ENCODE peak calls at places on chromosomes 1 and 21, in five cellular contexts. One of them, this sample, is unnamed.

GRCh38 chr1:209937996-209938959 is at the start of gene SYT14:
- DNase-seq in A673: peak
- DNase-seq in HepG2: no peak
- DNase-seq in cardiac muscle cell: peak
- DNase-seq in SK-N-MC: no peak
- DNase-seq in this sample: no peak

GRCh38 chr1:34199927-34200326 is 23.2 kb downstream of the C1orf94 start:
- DNase-seq in cardiac muscle cell: no peak
- DNase-seq in A673: no peak
- DNase-seq in SK-N-MC: no peak
- DNase-seq in HepG2: peak
- DNase-seq in this sample: no peak

GRCh38 chr21:46183910-46184624 is at the start of gene SPATC1L:
- DNase-seq in cardiac muscle cell: peak
- DNase-seq in HepG2: peak
- DNase-seq in A673: peak
- DNase-seq in SK-N-MC: peak
- DNase-seq in this sample: peak

GRCh38 chr1:118247593-118247992 is 62.6 kb upstream of the SPAG17 start:
- DNase-seq in SK-N-MC: no peak
- DNase-seq in A673: peak
- DNase-seq in HepG2: peak
- DNase-seq in cardiac muscle cell: peak
- DNase-seq in this sample: peak

GRCh38 chr1:201190624-201191051 is at the start of gene IGFN1:
- DNase-seq in HepG2: no peak
- DNase-seq in A673: no peak
- DNase-seq in SK-N-MC: no peak
- DNase-seq in cardiac muscle cell: no peak
- DNase-seq in this sample: no peak

GRCh38 chr1:97820470-97821188 is 100.2 kb downstream of the DPYD start:
- DNase-seq in A673: peak
- DNase-seq in HepG2: peak
- DNase-seq in cardiac muscle cell: peak
- DNase-seq in SK-N-MC: peak
- DNase-seq in this sample: peak

GRCh38 chr1:200139661-200140250 is 112.2 kb downstream of the NR5A2 start:
- DNase-seq in cardiac muscle cell: peak
- DNase-seq in A673: peak
- DNase-seq in SK-N-MC: no peak
- DNase-seq in HepG2: peak
- DNase-seq in this sample: peak

GRCh38 chr1:115184260-115184950 is 95.1 kb upstream of the TSPAN2 start:
- DNase-seq in SK-N-MC: no peak
- DNase-seq in A673: no peak
- DNase-seq in cardiac muscle cell: no peak
- DNase-seq in HepG2: no peak
- DNase-seq in this sample: no peak

GRCh38 chr1:94315552-94316116 is 78.2 kb upstream of the ARHGAP29 start:
- DNase-seq in SK-N-MC: no peak
- DNase-seq in HepG2: peak
- DNase-seq in A673: no peak
- DNase-seq in cardiac muscle cell: no peak
- DNase-seq in this sample: no peak

GRCh38 chr1:158506369-158506987 is 34.5 kb downstream of the OR10R2 start:
- DNase-seq in cardiac muscle cell: peak
- DNase-seq in SK-N-MC: no peak
- DNase-seq in A673: peak
- DNase-seq in HepG2: peak
- DNase-seq in this sample: peak

GRCh38 chr1:150562384-150563339 is 13.5 kb downstream of the ADAMTSL4 start:
- DNase-seq in SK-N-MC: no peak
- DNase-seq in A673: no peak
- DNase-seq in HepG2: no peak
- DNase-seq in cardiac muscle cell: no peak
- DNase-seq in this sample: peak

GRCh38 chr1:7675431-7676273 is 95.4 kb upstream of the VAMP3 start:
- DNase-seq in cardiac muscle cell: no peak
- DNase-seq in A673: no peak
- DNase-seq in SK-N-MC: no peak
- DNase-seq in HepG2: no peak
- DNase-seq in this sample: no peak

GRCh38 chr1:241918879-241919278 is 38.7 kb upstream of the BECN2 start:
- DNase-seq in A673: peak
- DNase-seq in cardiac muscle cell: peak
- DNase-seq in HepG2: no peak
- DNase-seq in SK-N-MC: no peak
- DNase-seq in this sample: no peak

GRCh38 chr21:32710069-32710784 is 17.6 kb downstream of the SYNJ1 start:
- DNase-seq in cardiac muscle cell: no peak
- DNase-seq in SK-N-MC: no peak
- DNase-seq in HepG2: no peak
- DNase-seq in A673: no peak
- DNase-seq in this sample: no peak

GRCh38 chr1:104768466-104768865 is 1018.8 kb downstream of the AMY1C start:
- DNase-seq in A673: no peak
- DNase-seq in HepG2: no peak
- DNase-seq in cardiac muscle cell: no peak
- DNase-seq in SK-N-MC: no peak
- DNase-seq in this sample: no peak

GRCh38 chr1:206048582-206048981 is 4.4 kb upstream of the RHEX start:
- DNase-seq in cardiac muscle cell: no peak
- DNase-seq in HepG2: peak
- DNase-seq in SK-N-MC: no peak
- DNase-seq in A673: no peak
- DNase-seq in this sample: peak

GRCh38 chr1:109624215-109625010 is 4.8 kb downstream of the AMPD2 start:
- DNase-seq in SK-N-MC: no peak
- DNase-seq in HepG2: no peak
- DNase-seq in A673: no peak
- DNase-seq in cardiac muscle cell: no peak
- DNase-seq in this sample: no peak

GRCh38 chr21:37008705-37009104 is 2.2 kb downstream of the RIPPLY3 start:
- DNase-seq in SK-N-MC: no peak
- DNase-seq in A673: peak
- DNase-seq in HepG2: no peak
- DNase-seq in cardiac muscle cell: no peak
- DNase-seq in this sample: no peak

GRCh38 chr1:43549921-43550597 is 19.4 kb downstream of the PTPRF start:
- DNase-seq in SK-N-MC: no peak
- DNase-seq in HepG2: no peak
- DNase-seq in cardiac muscle cell: peak
- DNase-seq in A673: no peak
- DNase-seq in this sample: peak

GRCh38 chr1:207401578-207401977 is 52.5 kb upstream of the CR2 start:
- DNase-seq in A673: no peak
- DNase-seq in HepG2: no peak
- DNase-seq in cardiac muscle cell: no peak
- DNase-seq in SK-N-MC: no peak
- DNase-seq in this sample: no peak
- H3K4me3 ChIP-seq in A673: no peak
- H3K4me3 ChIP-seq in HepG2: no peak
- H3K4me3 ChIP-seq in cardiac muscle cell: no peak
- H3K4me3 ChIP-seq in SK-N-MC: no peak
- H3K4me3 ChIP-seq in this sample: no peak

DNA sequence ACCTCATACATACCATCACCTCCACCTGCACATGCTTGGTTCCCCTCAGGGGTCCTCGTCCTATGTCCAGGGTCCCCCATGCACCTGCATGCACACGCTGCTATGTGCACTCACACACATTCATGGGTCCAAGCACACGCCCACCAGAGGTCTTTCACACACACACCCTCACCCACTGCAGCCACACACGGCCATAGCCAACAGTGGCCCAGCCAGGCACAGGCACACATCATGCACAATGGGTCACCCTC is 1.2 kb downstream of the SDC3 start:
- DNase-seq in cardiac muscle cell: no peak
- DNase-seq in SK-N-MC: no peak
- DNase-seq in A673: no peak
- DNase-seq in HepG2: no peak
- DNase-seq in this sample: no peak
- H3K4me3 ChIP-seq in cardiac muscle cell: peak
- H3K4me3 ChIP-seq in SK-N-MC: no peak
- H3K4me3 ChIP-seq in A673: peak
- H3K4me3 ChIP-seq in HepG2: no peak
- H3K4me3 ChIP-seq in this sample: no peak

GRCh38 chr1:86852289-86852688 is 61.6 kb downstream of the SELENOF start:
- DNase-seq in A673: no peak
- DNase-seq in HepG2: no peak
- DNase-seq in SK-N-MC: no peak
- DNase-seq in cardiac muscle cell: no peak
- DNase-seq in this sample: no peak
- H3K4me3 ChIP-seq in A673: no peak
- H3K4me3 ChIP-seq in HepG2: no peak
- H3K4me3 ChIP-seq in SK-N-MC: no peak
- H3K4me3 ChIP-seq in cardiac muscle cell: no peak
- H3K4me3 ChIP-seq in this sample: no peak

GRCh38 chr1:232422098-232422497 is 207.8 kb downstream of the SIPA1L2 start:
- DNase-seq in A673: no peak
- DNase-seq in cardiac muscle cell: no peak
- DNase-seq in HepG2: no peak
- DNase-seq in SK-N-MC: no peak
- DNase-seq in this sample: no peak
- H3K4me3 ChIP-seq in A673: no peak
- H3K4me3 ChIP-seq in cardiac muscle cell: no peak
- H3K4me3 ChIP-seq in HepG2: no peak
- H3K4me3 ChIP-seq in SK-N-MC: no peak
- H3K4me3 ChIP-seq in this sample: no peak

DNA sequence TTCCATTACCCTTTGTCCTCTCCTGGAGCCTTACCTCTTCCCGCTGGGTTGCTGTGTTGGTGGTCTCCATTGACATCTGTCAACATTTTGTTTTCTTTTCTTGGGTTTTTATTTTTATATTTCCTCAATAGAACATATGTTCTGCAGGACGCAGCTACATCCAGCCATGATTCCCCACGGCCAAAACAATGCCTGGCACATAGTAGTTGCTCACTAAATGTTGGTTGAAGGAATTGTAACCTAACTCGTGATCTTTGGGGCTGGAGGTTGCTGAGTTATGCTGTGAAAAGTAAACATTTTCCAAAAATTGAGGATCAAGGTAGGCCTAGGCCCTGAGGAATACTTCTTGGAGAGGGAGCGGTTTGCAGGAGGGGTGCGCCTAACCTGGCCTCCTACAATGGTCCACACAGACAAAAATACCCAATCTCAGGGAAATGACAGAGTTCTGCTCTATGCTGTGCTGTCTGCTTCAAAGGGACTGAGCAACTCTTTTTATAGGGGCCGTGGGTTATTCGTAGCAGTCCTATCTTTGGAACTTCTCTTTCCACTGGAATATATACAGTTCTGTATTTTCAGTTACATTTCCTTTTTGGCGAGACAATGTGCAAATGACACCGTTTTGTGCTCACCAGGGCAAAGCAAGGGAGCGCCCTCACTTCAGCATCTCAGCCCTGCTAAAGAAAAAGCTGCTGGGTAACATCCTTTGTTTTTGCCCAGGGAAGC is 1.4 kb downstream of the PDPN start:
- DNase-seq in A673: no peak
- DNase-seq in SK-N-MC: no peak
- DNase-seq in cardiac muscle cell: no peak
- DNase-seq in HepG2: no peak
- DNase-seq in this sample: no peak
- H3K4me3 ChIP-seq in A673: peak
- H3K4me3 ChIP-seq in SK-N-MC: no peak
- H3K4me3 ChIP-seq in cardiac muscle cell: no peak
- H3K4me3 ChIP-seq in HepG2: no peak
- H3K4me3 ChIP-seq in this sample: no peak

GRCh38 chr1:151680812-151681211 is 35.8 kb downstream of the CELF3 start:
- DNase-seq in cardiac muscle cell: peak
- DNase-seq in A673: peak
- DNase-seq in SK-N-MC: no peak
- DNase-seq in HepG2: no peak
- DNase-seq in this sample: no peak
- H3K4me3 ChIP-seq in cardiac muscle cell: no peak
- H3K4me3 ChIP-seq in A673: no peak
- H3K4me3 ChIP-seq in SK-N-MC: no peak
- H3K4me3 ChIP-seq in HepG2: no peak
- H3K4me3 ChIP-seq in this sample: no peak

GRCh38 chr1:246698466-246699094 is 25.6 kb upstream of the SCCPDH start:
- DNase-seq in cardiac muscle cell: no peak
- DNase-seq in A673: no peak
- DNase-seq in HepG2: no peak
- DNase-seq in SK-N-MC: no peak
- DNase-seq in this sample: no peak
- H3K4me3 ChIP-seq in cardiac muscle cell: no peak
- H3K4me3 ChIP-seq in A673: no peak
- H3K4me3 ChIP-seq in HepG2: peak
- H3K4me3 ChIP-seq in SK-N-MC: peak
- H3K4me3 ChIP-seq in this sample: no peak

GRCh38 chr1:165634154-165634921 is 3.3 kb downstream of the MGST3 start:
- DNase-seq in cardiac muscle cell: no peak
- DNase-seq in SK-N-MC: no peak
- DNase-seq in A673: no peak
- DNase-seq in HepG2: no peak
- DNase-seq in this sample: no peak
- H3K4me3 ChIP-seq in cardiac muscle cell: no peak
- H3K4me3 ChIP-seq in SK-N-MC: no peak
- H3K4me3 ChIP-seq in A673: peak
- H3K4me3 ChIP-seq in HepG2: no peak
- H3K4me3 ChIP-seq in this sample: peak

DNA sequence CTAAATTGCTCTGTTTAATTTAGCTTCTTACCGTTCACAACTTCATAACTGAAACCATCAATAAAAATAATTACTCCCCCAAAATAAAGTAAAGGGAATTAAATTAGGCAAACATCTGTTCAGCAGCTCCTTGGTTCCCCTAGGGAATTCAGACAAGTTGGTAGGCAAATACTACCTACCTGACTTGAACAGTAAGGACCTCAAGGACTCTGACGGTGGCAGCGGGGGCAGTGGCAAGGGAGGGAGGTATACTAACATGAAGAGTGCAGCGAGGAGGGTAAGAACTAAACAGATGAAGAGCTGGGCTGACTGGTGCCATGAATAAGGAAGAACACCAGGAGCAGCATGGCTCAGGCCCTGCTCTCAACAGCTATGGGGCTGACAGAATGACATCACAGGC is 33.2 kb downstream of the MTOR start:
- DNase-seq in cardiac muscle cell: no peak
- DNase-seq in A673: no peak
- DNase-seq in HepG2: no peak
- DNase-seq in SK-N-MC: no peak
- DNase-seq in this sample: no peak
- H3K4me3 ChIP-seq in cardiac muscle cell: no peak
- H3K4me3 ChIP-seq in A673: no peak
- H3K4me3 ChIP-seq in HepG2: no peak
- H3K4me3 ChIP-seq in SK-N-MC: no peak
- H3K4me3 ChIP-seq in this sample: no peak

This sample was measured in small intestine.